ENCODE peak calls at places on chromosomes 16 and 17, in six cellular contexts. F is activated CD8-positive, alpha-beta T cell treated with anti-CD3 and anti-CD28 coated beads for 36 hours; Q is GM10248; O is AG10803; E is GM12865; C is stimulated activated CD8-positive, alpha-beta memory T cell treated with anti-CD3 and anti-CD28 coated beads, Interleukin-7, amount 100 ng/mL, for 1 hour. V is an unnamed sample.

GRCh38 chr16:8391219-8391757 is 199.0 kb downstream of the TMEM114 start:
- DNase-seq in F (no peak), Q (no peak), O (no peak), E (no peak), C (no peak), V (no peak)

GRCh38 chr16:89547291-89547690 is 13.2 kb upstream of the RPL13 start:
- DNase-seq in F (no peak), Q (no peak), O (no peak), E (no peak), C (no peak), V (no peak)

GRCh38 chr17:49401971-49402491 is 12.7 kb downstream of the PHB1 start:
- DNase-seq in F (no peak), Q (no peak), O (no peak), E (no peak), C (no peak), V (no peak)

GRCh38 chr16:84086357-84086756 is 30.4 kb downstream of the MBTPS1 start:
- DNase-seq in F (no peak), Q (no peak), O (no peak), E (no peak), C (no peak), V (no peak)

GRCh38 chr17:8057691-8058114 is 18.8 kb downstream of the ALOX15B start:
- DNase-seq in F (peak), Q (peak), O (peak), E (peak), C (no peak), V (no peak)

GRCh38 chr17:488993-489757 is 136.6 kb upstream of the RPH3AL start:
- DNase-seq in F (peak), Q (no peak), O (no peak), E (peak), C (no peak), V (no peak)

GRCh38 chr17:45227631-45228120 is 6.0 kb downstream of the FMNL1 start:
- DNase-seq in F (peak), Q (no peak), O (no peak), E (peak), C (no peak), V (no peak)

GRCh38 chr17:81488276-81488860 is 24.2 kb downstream of the ACTG1 start:
- DNase-seq in F (peak), Q (no peak), O (no peak), E (peak), C (no peak), V (no peak)

GRCh38 chr16:85389679-85390470 is 223.2 kb upstream of the GSE1 start:
- DNase-seq in F (no peak), Q (no peak), O (no peak), E (no peak), C (no peak), V (no peak)

GRCh38 chr17:17830269-17830567 is 6.6 kb downstream of the SREBF1 start:
- DNase-seq in F (no peak), Q (no peak), O (no peak), E (no peak), C (no peak), V (no peak)

GRCh38 chr17:35588196-35588920 is 1.2 kb downstream of the AP2B1 start:
- DNase-seq in F (peak), Q (peak), O (peak), E (peak), C (no peak), V (no peak)

GRCh38 chr16:67964477-67965131 is 3.8 kb downstream of the SLC12A4 start:
- DNase-seq in F (no peak), Q (no peak), O (no peak), E (no peak), C (no peak), V (no peak)

GRCh38 chr16:20940864-20941634 is 40.5 kb downstream of the LYRM1 start:
- DNase-seq in F (peak), Q (no peak), O (no peak), E (no peak), C (no peak), V (no peak)

GRCh38 chr17:68290268-68290954 is 516 bp downstream of the SLC16A6 start:
- DNase-seq in F (peak), Q (peak), O (no peak), E (peak), C (peak), V (peak)

GRCh38 chr17:70636517-70637133 is 467.3 kb downstream of the KCNJ2 start:
- DNase-seq in F (peak), Q (peak), O (peak), E (peak), C (no peak), V (no peak)

GRCh38 chr17:2695243-2695960 is 16.2 kb downstream of the CLUH start:
- DNase-seq in F (no peak), Q (no peak), O (no peak), E (no peak), C (no peak), V (no peak)

GRCh38 chr17:79095345-79096055 is 20.9 kb downstream of the ENGASE start:
- DNase-seq in F (peak), Q (no peak), O (no peak), E (no peak), C (no peak), V (peak)

GRCh38 chr17:46814446-46814845 is 4.0 kb downstream of the WNT3 start:
- DNase-seq in F (no peak), Q (no peak), O (no peak), E (no peak), C (no peak), V (no peak)

GRCh38 chr16:20136446-20136968 is 62.8 kb upstream of the GPR139 start:
- DNase-seq in F (no peak), Q (no peak), O (no peak), E (no peak), C (no peak), V (no peak)

GRCh38 chr17:47620503-47621245 is 29.0 kb upstream of the KPNB1 start:
- DNase-seq in F (no peak), Q (no peak), O (no peak), E (no peak), C (no peak), V (no peak)

GRCh38 chr17:77497578-77497934 is 356.8 kb downstream of the SEC14L1 start:
- DNase-seq in F (peak), Q (no peak), O (no peak), E (no peak), C (no peak), V (peak)

GRCh38 chr16:18832021-18832420 is 30.7 kb upstream of the ARL6IP1 start:
- DNase-seq in F (no peak), Q (no peak), O (no peak), E (no peak), C (no peak), V (no peak)

GRCh38 chr16:79547085-79547484 is 53.5 kb downstream of the MAF start:
- DNase-seq in F (no peak), Q (no peak), O (no peak), E (no peak), C (no peak), V (no peak)

GRCh38 chr16:89145406-89146161 is 26.0 kb upstream of the CDH15 start:
- DNase-seq in F (no peak), Q (no peak), O (no peak), E (no peak), C (no peak), V (no peak)

GRCh38 chr17:80938556-80938955 is 53.1 kb upstream of the CHMP6 start:
- DNase-seq in F (peak), Q (no peak), O (no peak), E (no peak), C (no peak), V (no peak)

GRCh38 chr16:48146131-48146530 is 9.7 kb downstream of the ABCC12 start:
- DNase-seq in F (no peak), Q (no peak), O (no peak), E (no peak), C (no peak), V (no peak)

GRCh38 chr16:89918453-89919347 is at the start of gene MC1R:
- DNase-seq in F (peak), Q (peak), O (no peak), E (peak), C (no peak), V (no peak)

GRCh38 chr16:27408012-27408601 is 6.1 kb downstream of the IL21R start:
- DNase-seq in F (peak), Q (peak), O (peak), E (peak), C (no peak), V (no peak)

GRCh38 chr17:68351395-68351794 is 60.1 kb downstream of the ARSG start:
- DNase-seq in F (no peak), Q (no peak), O (no peak), E (no peak), C (no peak), V (no peak)

GRCh38 chr16:84777435-84777834 is 42.4 kb upstream of the CRISPLD2 start:
- DNase-seq in F (no peak), Q (no peak), O (no peak), E (no peak), C (no peak), V (no peak)

GRCh38 chr16:87441886-87442580 is 49.9 kb downstream of the MAP1LC3B start:
- DNase-seq in F (no peak), Q (no peak), O (no peak), E (no peak), C (no peak), V (no peak)

GRCh38 chr17:45371414-45372324 is 54.8 kb upstream of the MAP3K14 start:
- DNase-seq in F (peak), Q (no peak), O (peak), E (no peak), C (no peak), V (peak)

GRCh38 chr17:48733632-48734327 is 5.2 kb upstream of the HOXB13 start:
- DNase-seq in F (no peak), Q (no peak), O (no peak), E (no peak), C (no peak), V (peak)

GRCh38 chr17:3834811-3835210 is 11.2 kb downstream of the NCBP3 start:
- DNase-seq in F (no peak), Q (no peak), O (no peak), E (no peak), C (no peak), V (no peak)

GRCh38 chr16:56635441-56635967 is 3.0 kb upstream of the MT1A start:
- DNase-seq in F (peak), Q (no peak), O (no peak), E (no peak), C (no peak), V (no peak)

GRCh38 chr16:73116576-73116975 is 68.6 kb upstream of the ZFHX3 start:
- DNase-seq in F (no peak), Q (no peak), O (no peak), E (no peak), C (no peak), V (no peak)

GRCh38 chr16:87740909-87741424 is 24.8 kb downstream of the KLHDC4 start:
- DNase-seq in F (no peak), Q (no peak), O (peak), E (no peak), C (no peak), V (no peak)

GRCh38 chr17:1639549-1639948 is 6.0 kb downstream of the SCARF1 start:
- DNase-seq in F (no peak), Q (no peak), O (no peak), E (no peak), C (no peak), V (no peak)